ENCODE peak calls at places on chromosomes 16 and 17, in six cellular contexts. Q is RWPE1, Y is SK-N-DZ, G is substantia nigra, F is nephron progenitor cell, R is NCI-H524. E is an unnamed sample.

GRCh38 chr16:87043273-87044030 is 273.7 kb downstream of the C16orf95 start:
- DNase-seq in Y (no peak), G (no peak), F (no peak), Q (no peak), R (no peak), E (no peak)

GRCh38 chr17:46976626-46977270 is 2.3 kb downstream of the RPRML start:
- DNase-seq in Y (no peak), F (no peak), Q (no peak), R (peak), G (no peak), E (no peak)

GRCh38 chr16:84453061-84453752 is 51.3 kb downstream of the MEAK7 start:
- DNase-seq in Q (no peak), R (no peak), Y (no peak), G (no peak), F (peak), E (no peak)

GRCh38 chr17:81537343-81537855 is 9.2 kb downstream of the FSCN2 start:
- DNase-seq in Q (no peak), F (peak), R (peak), Y (peak), G (no peak), E (peak)

GRCh38 chr16:6279261-6279660 is 1053.4 kb upstream of the RBFOX1 start:
- DNase-seq in R (no peak), Y (no peak), G (no peak), F (no peak), Q (no peak), E (no peak)

GRCh38 chr17:57186231-57187019 is 69.9 kb upstream of the MSI2 start:
- DNase-seq in Q (no peak), F (no peak), G (no peak), Y (no peak), R (no peak), E (no peak)

GRCh38 chr16:63749256-63749655 is 1372.6 kb downstream of the CDH11 start:
- DNase-seq in Q (no peak), R (no peak), Y (no peak), F (no peak), G (no peak), E (no peak)

GRCh38 chr16:8905168-8905762 is 23.1 kb downstream of the LITAFD start:
- DNase-seq in Y (no peak), G (no peak), F (no peak), Q (no peak), R (peak), E (no peak)

GRCh38 chr17:47741793-47742145 is 8.7 kb downstream of the TBX21 start:
- DNase-seq in F (no peak), Y (no peak), R (no peak), G (no peak), Q (no peak), E (no peak)

GRCh38 chr17:30363715-30364202 is 15.0 kb upstream of the CPD start:
- DNase-seq in Y (no peak), G (no peak), R (no peak), F (no peak), Q (peak), E (no peak)

GRCh38 chr16:13095061-13095460 is 193.7 kb downstream of the SHISA9 start:
- DNase-seq in Y (no peak), Q (no peak), F (no peak), R (no peak), G (no peak), E (no peak)